ENCODE peak calls at places on chromosomes 7 and 10, in six cellular contexts. D, R, N, F, K and P are unnamed samples.

GRCh38 chr7:106584914-106585759 is 75.8 kb downstream of the CCDC71L start:
- DNase-seq in D (no peak), R (no peak), N (no peak), F (no peak), K (no peak), P (no peak)

GRCh38 chr10:26839966-26840627 is 20.7 kb downstream of the ABI1 start:
- DNase-seq in D (no peak), R (no peak), N (peak; percentile 19), F (no peak), K (peak; percentile 49), P (no peak)

GRCh38 chr7:158282461-158283001 is 305.1 kb downstream of the PTPRN2 start:
- DNase-seq in D (no peak), R (no peak), N (no peak), F (no peak), K (no peak), P (no peak)

GRCh38 chr10:43124094-43124521 is 14.1 kb upstream of the CSGALNACT2 start:
- DNase-seq in D (no peak), R (no peak), N (no peak), F (no peak), K (no peak), P (no peak)

GRCh38 chr7:98294326-98294725 is 12.8 kb downstream of the BRI3 start:
- DNase-seq in D (no peak), R (no peak), N (no peak), F (no peak), K (no peak), P (no peak)

GRCh38 chr7:112056409-112056808 is 149.8 kb downstream of the DOCK4 start:
- DNase-seq in D (peak; percentile 17), R (no peak), N (peak; percentile 89), F (no peak), K (no peak), P (peak; percentile 27)

GRCh38 chr7:1988533-1988930 is 244.2 kb downstream of the MAD1L1 start:
- DNase-seq in D (no peak), R (no peak), N (no peak), F (no peak), K (no peak), P (no peak)

GRCh38 chr7:16044620-16045019 is 358.1 kb upstream of the MEOX2 start:
- DNase-seq in D (no peak), R (no peak), N (no peak), F (no peak), K (no peak), P (no peak)

GRCh38 chr10:124916098-124916584 is 25.8 kb upstream of the ZRANB1 start:
- DNase-seq in D (no peak), R (no peak), N (peak; percentile 29), F (no peak), K (peak; percentile 14), P (no peak)

GRCh38 chr10:97708976-97709745 is 4.4 kb upstream of the MARVELD1 start:
- DNase-seq in D (no peak), R (peak; percentile 38), N (peak; percentile 54), F (peak; percentile 40), K (peak; percentile 93), P (no peak)

GRCh38 chr7:72249106-72249505 is 163.0 kb downstream of the CALN1 start:
- DNase-seq in D (no peak), R (no peak), N (no peak), F (no peak), K (no peak), P (no peak)

GRCh38 chr7:91353923-91354322 is 89.7 kb downstream of the FZD1 start:
- DNase-seq in D (no peak), R (no peak), N (no peak), F (no peak), K (peak; percentile 43), P (no peak)

GRCh38 chr7:140033036-140033435 is 29.7 kb downstream of the PARP12 start:
- DNase-seq in D (no peak), R (no peak), N (no peak), F (no peak), K (no peak), P (no peak)

GRCh38 chr10:57420881-57421280 is 846.8 kb downstream of the IPMK start:
- DNase-seq in D (no peak), R (no peak), N (no peak), F (no peak), K (no peak), P (no peak)

GRCh38 chr7:42790196-42790595 is 121.7 kb downstream of the C7orf25 start:
- DNase-seq in D (no peak), R (no peak), N (no peak), F (no peak), K (no peak), P (no peak)

GRCh38 chr10:110076559-110077318 is 69.0 kb downstream of the ADD3 start:
- DNase-seq in D (peak; percentile 28), R (no peak), N (no peak), F (no peak), K (no peak), P (peak; percentile 76)

GRCh38 chr7:117193564-117193963 is 129.3 kb downstream of the WNT2 start:
- DNase-seq in D (no peak), R (no peak), N (no peak), F (no peak), K (no peak), P (no peak)

GRCh38 chr7:1250901-1251300 is 18.2 kb downstream of the UNCX start:
- DNase-seq in D (no peak), R (no peak), N (no peak), F (no peak), K (no peak), P (no peak)

GRCh38 chr7:79287976-79288375 is 165.5 kb downstream of the MAGI2 start:
- DNase-seq in D (no peak), R (no peak), N (peak; percentile 57), F (no peak), K (no peak), P (no peak)

GRCh38 chr7:18680576-18680975 is 185.0 kb downstream of the HDAC9 start:
- DNase-seq in D (no peak), R (peak; percentile 2), N (no peak), F (no peak), K (no peak), P (no peak)

GRCh38 chr7:32224276-32224675 is 154.1 kb upstream of the PDE1C start:
- DNase-seq in D (no peak), R (no peak), N (no peak), F (no peak), K (no peak), P (no peak)

GRCh38 chr7:24826662-24827020 is 69.4 kb upstream of the GSDME start:
- DNase-seq in D (no peak), R (no peak), N (no peak), F (no peak), K (no peak), P (no peak)

GRCh38 chr10:94251098-94251497 is 111.6 kb downstream of the NOC3L start:
- DNase-seq in D (no peak), R (no peak), N (no peak), F (no peak), K (no peak), P (no peak)

GRCh38 chr7:134613623-134614347 is 32.9 kb upstream of the BPGM start:
- DNase-seq in D (no peak), R (no peak), N (no peak), F (no peak), K (no peak), P (no peak)

GRCh38 chr7:7486362-7486761 is 49.3 kb downstream of the COL28A1 start:
- DNase-seq in D (no peak), R (no peak), N (no peak), F (no peak), K (no peak), P (no peak)

GRCh38 chr7:22238354-22239311 is 118.3 kb downstream of the RAPGEF5 start:
- DNase-seq in D (no peak), R (no peak), N (no peak), F (no peak), K (no peak), P (no peak)

GRCh38 chr10:20767028-20767427 is 130.1 kb downstream of the NEBL start:
- DNase-seq in D (no peak), R (no peak), N (no peak), F (no peak), K (no peak), P (no peak)

GRCh38 chr7:676972-677385 is 49.5 kb upstream of the DNAAF5 start:
- DNase-seq in D (no peak), R (no peak), N (no peak), F (no peak), K (no peak), P (no peak)

GRCh38 chr7:54932818-54933543 is 85.8 kb upstream of the EGFR start:
- DNase-seq in D (no peak), R (peak; percentile 72), N (peak; percentile 81), F (peak; percentile 79), K (peak; percentile 81), P (no peak)